ENCODE peak calls at places on chromosomes 12 and 14, in ten cellular contexts. One of them, this sample, is unnamed.

GRCh38 chr12:53538209-53538689 is 31.0 kb upstream of the NPFF start:
- DNase-seq in lower leg skin: peak
- DNase-seq in upper lobe of right lung: no peak
- DNase-seq in A549: peak
- DNase-seq in CD8-positive, alpha-beta memory T cell: no peak
- DNase-seq in fibroblast of pulmonary artery: peak
- DNase-seq in body of pancreas: peak
- DNase-seq in fibroblast of the aortic adventitia: peak
- DNase-seq in Jurkat, Clone E6-1: no peak
- DNase-seq in OCI-LY7: no peak
- DNase-seq in this sample: no peak

GRCh38 chr12:47763481-47764344 is 5.0 kb upstream of the RAPGEF3 start:
- DNase-seq in lower leg skin: no peak
- DNase-seq in upper lobe of right lung: no peak
- DNase-seq in A549: no peak
- DNase-seq in CD8-positive, alpha-beta memory T cell: no peak
- DNase-seq in fibroblast of pulmonary artery: no peak
- DNase-seq in body of pancreas: no peak
- DNase-seq in fibroblast of the aortic adventitia: no peak
- DNase-seq in Jurkat, Clone E6-1: no peak
- DNase-seq in OCI-LY7: no peak
- DNase-seq in this sample: no peak

GRCh38 chr12:103632554-103633216 is 45.6 kb downstream of the STAB2 start:
- DNase-seq in lower leg skin: no peak
- DNase-seq in upper lobe of right lung: peak
- DNase-seq in A549: peak
- DNase-seq in CD8-positive, alpha-beta memory T cell: no peak
- DNase-seq in fibroblast of pulmonary artery: peak
- DNase-seq in body of pancreas: peak
- DNase-seq in fibroblast of the aortic adventitia: peak
- DNase-seq in Jurkat, Clone E6-1: peak
- DNase-seq in OCI-LY7: peak
- DNase-seq in this sample: peak

GRCh38 chr14:94560782-94561655 is at the start of gene SERPINA4:
- DNase-seq in lower leg skin: no peak
- DNase-seq in upper lobe of right lung: no peak
- DNase-seq in A549: no peak
- DNase-seq in CD8-positive, alpha-beta memory T cell: no peak
- DNase-seq in fibroblast of pulmonary artery: no peak
- DNase-seq in body of pancreas: peak
- DNase-seq in fibroblast of the aortic adventitia: no peak
- DNase-seq in Jurkat, Clone E6-1: no peak
- DNase-seq in OCI-LY7: no peak
- DNase-seq in this sample: no peak

GRCh38 chr14:36633580-36633979 is 28.1 kb upstream of the PAX9 start:
- DNase-seq in lower leg skin: no peak
- DNase-seq in upper lobe of right lung: no peak
- DNase-seq in A549: no peak
- DNase-seq in CD8-positive, alpha-beta memory T cell: no peak
- DNase-seq in fibroblast of pulmonary artery: no peak
- DNase-seq in body of pancreas: no peak
- DNase-seq in fibroblast of the aortic adventitia: no peak
- DNase-seq in Jurkat, Clone E6-1: peak
- DNase-seq in OCI-LY7: no peak
- DNase-seq in this sample: no peak

GRCh38 chr12:105253882-105254513 is 18.0 kb upstream of the APPL2 start:
- DNase-seq in lower leg skin: peak
- DNase-seq in upper lobe of right lung: no peak
- DNase-seq in A549: peak
- DNase-seq in CD8-positive, alpha-beta memory T cell: no peak
- DNase-seq in fibroblast of pulmonary artery: peak
- DNase-seq in body of pancreas: no peak
- DNase-seq in fibroblast of the aortic adventitia: peak
- DNase-seq in Jurkat, Clone E6-1: no peak
- DNase-seq in OCI-LY7: no peak
- DNase-seq in this sample: peak

GRCh38 chr14:34046799-34047520 is 96.1 kb upstream of the EGLN3 start:
- DNase-seq in lower leg skin: no peak
- DNase-seq in upper lobe of right lung: no peak
- DNase-seq in A549: no peak
- DNase-seq in CD8-positive, alpha-beta memory T cell: no peak
- DNase-seq in fibroblast of pulmonary artery: no peak
- DNase-seq in body of pancreas: no peak
- DNase-seq in fibroblast of the aortic adventitia: no peak
- DNase-seq in Jurkat, Clone E6-1: no peak
- DNase-seq in OCI-LY7: no peak
- DNase-seq in this sample: no peak

GRCh38 chr12:124485371-124485770 is 82.0 kb downstream of the NCOR2 start:
- DNase-seq in lower leg skin: no peak
- DNase-seq in upper lobe of right lung: no peak
- DNase-seq in A549: no peak
- DNase-seq in CD8-positive, alpha-beta memory T cell: no peak
- DNase-seq in fibroblast of pulmonary artery: no peak
- DNase-seq in body of pancreas: no peak
- DNase-seq in fibroblast of the aortic adventitia: no peak
- DNase-seq in Jurkat, Clone E6-1: no peak
- DNase-seq in OCI-LY7: no peak
- DNase-seq in this sample: no peak

GRCh38 chr14:24353551-24354529 is 14.0 kb upstream of the RIPK3 start:
- DNase-seq in lower leg skin: no peak
- DNase-seq in upper lobe of right lung: no peak
- DNase-seq in A549: no peak
- DNase-seq in CD8-positive, alpha-beta memory T cell: no peak
- DNase-seq in fibroblast of pulmonary artery: peak
- DNase-seq in body of pancreas: no peak
- DNase-seq in fibroblast of the aortic adventitia: peak
- DNase-seq in Jurkat, Clone E6-1: no peak
- DNase-seq in OCI-LY7: no peak
- DNase-seq in this sample: peak

GRCh38 chr12:24121911-24122310 is 172.4 kb upstream of the SOX5 start:
- DNase-seq in lower leg skin: no peak
- DNase-seq in upper lobe of right lung: no peak
- DNase-seq in A549: no peak
- DNase-seq in CD8-positive, alpha-beta memory T cell: no peak
- DNase-seq in fibroblast of pulmonary artery: no peak
- DNase-seq in body of pancreas: no peak
- DNase-seq in fibroblast of the aortic adventitia: peak
- DNase-seq in Jurkat, Clone E6-1: no peak
- DNase-seq in OCI-LY7: no peak
- DNase-seq in this sample: no peak

GRCh38 chr14:22536853-22537338 is 52.1 kb downstream of the DAD1 start:
- DNase-seq in lower leg skin: peak
- DNase-seq in upper lobe of right lung: no peak
- DNase-seq in A549: peak
- DNase-seq in CD8-positive, alpha-beta memory T cell: peak
- DNase-seq in fibroblast of pulmonary artery: peak
- DNase-seq in body of pancreas: peak
- DNase-seq in fibroblast of the aortic adventitia: peak
- DNase-seq in Jurkat, Clone E6-1: no peak
- DNase-seq in OCI-LY7: no peak
- DNase-seq in this sample: peak

GRCh38 chr12:106863185-106863584 is 88.7 kb downstream of the RIC8B start:
- DNase-seq in lower leg skin: no peak
- DNase-seq in upper lobe of right lung: no peak
- DNase-seq in A549: no peak
- DNase-seq in CD8-positive, alpha-beta memory T cell: no peak
- DNase-seq in fibroblast of pulmonary artery: no peak
- DNase-seq in body of pancreas: no peak
- DNase-seq in fibroblast of the aortic adventitia: no peak
- DNase-seq in Jurkat, Clone E6-1: no peak
- DNase-seq in OCI-LY7: no peak
- DNase-seq in this sample: no peak

GRCh38 chr14:100225169-100225568 is 13.8 kb upstream of the YY1 start:
- DNase-seq in lower leg skin: no peak
- DNase-seq in upper lobe of right lung: no peak
- DNase-seq in A549: no peak
- DNase-seq in CD8-positive, alpha-beta memory T cell: no peak
- DNase-seq in fibroblast of pulmonary artery: no peak
- DNase-seq in body of pancreas: no peak
- DNase-seq in fibroblast of the aortic adventitia: no peak
- DNase-seq in Jurkat, Clone E6-1: no peak
- DNase-seq in OCI-LY7: no peak
- DNase-seq in this sample: no peak

GRCh38 chr14:100221419-100222218 is 17.3 kb upstream of the YY1 start:
- DNase-seq in lower leg skin: peak
- DNase-seq in upper lobe of right lung: peak
- DNase-seq in A549: no peak
- DNase-seq in CD8-positive, alpha-beta memory T cell: peak
- DNase-seq in fibroblast of pulmonary artery: peak
- DNase-seq in body of pancreas: peak
- DNase-seq in fibroblast of the aortic adventitia: peak
- DNase-seq in Jurkat, Clone E6-1: peak
- DNase-seq in OCI-LY7: peak
- DNase-seq in this sample: peak

GRCh38 chr14:100224229-100224628 is 14.7 kb upstream of the YY1 start:
- DNase-seq in lower leg skin: no peak
- DNase-seq in upper lobe of right lung: no peak
- DNase-seq in A549: no peak
- DNase-seq in CD8-positive, alpha-beta memory T cell: no peak
- DNase-seq in fibroblast of pulmonary artery: no peak
- DNase-seq in body of pancreas: no peak
- DNase-seq in fibroblast of the aortic adventitia: no peak
- DNase-seq in Jurkat, Clone E6-1: no peak
- DNase-seq in OCI-LY7: no peak
- DNase-seq in this sample: no peak

GRCh38 chr14:100222219-100223093 is 16.5 kb upstream of the YY1 start:
- DNase-seq in lower leg skin: no peak
- DNase-seq in upper lobe of right lung: no peak
- DNase-seq in A549: no peak
- DNase-seq in CD8-positive, alpha-beta memory T cell: no peak
- DNase-seq in fibroblast of pulmonary artery: no peak
- DNase-seq in body of pancreas: peak
- DNase-seq in fibroblast of the aortic adventitia: no peak
- DNase-seq in Jurkat, Clone E6-1: no peak
- DNase-seq in OCI-LY7: no peak
- DNase-seq in this sample: peak

GRCh38 chr14:100223332-100224171 is 15.4 kb upstream of the YY1 start:
- DNase-seq in lower leg skin: no peak
- DNase-seq in upper lobe of right lung: no peak
- DNase-seq in A549: no peak
- DNase-seq in CD8-positive, alpha-beta memory T cell: no peak
- DNase-seq in fibroblast of pulmonary artery: no peak
- DNase-seq in body of pancreas: no peak
- DNase-seq in fibroblast of the aortic adventitia: no peak
- DNase-seq in Jurkat, Clone E6-1: peak
- DNase-seq in OCI-LY7: no peak
- DNase-seq in this sample: peak
- H3K4me3 ChIP-seq in lower leg skin: no peak
- H3K4me3 ChIP-seq in upper lobe of right lung: no peak
- H3K4me3 ChIP-seq in A549: no peak
- H3K4me3 ChIP-seq in CD8-positive, alpha-beta memory T cell: peak
- H3K4me3 ChIP-seq in fibroblast of pulmonary artery: no peak
- H3K4me3 ChIP-seq in body of pancreas: no peak
- H3K4me3 ChIP-seq in fibroblast of the aortic adventitia: no peak
- H3K4me3 ChIP-seq in Jurkat, Clone E6-1: peak
- H3K4me3 ChIP-seq in OCI-LY7: no peak
- H3K4me3 ChIP-seq in this sample: no peak

DNA sequence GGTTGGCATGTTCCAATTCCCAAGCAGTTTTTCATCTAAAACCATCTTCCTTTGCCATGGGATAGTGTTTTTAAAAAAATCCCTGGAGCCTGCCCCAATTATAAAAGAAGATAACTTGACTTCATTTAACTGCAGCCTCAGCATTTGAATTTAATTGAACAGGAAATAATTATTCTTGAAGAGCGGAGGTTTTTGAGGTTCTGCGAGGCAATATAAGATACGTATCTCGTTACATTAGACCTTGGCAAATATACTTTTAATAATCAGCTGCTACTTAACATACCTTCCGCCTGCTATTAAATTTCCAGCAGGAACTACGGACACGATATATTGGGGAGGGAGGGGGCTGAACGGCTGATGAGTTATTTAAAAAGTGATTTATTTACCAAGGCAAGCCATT is 65.1 kb upstream of the HSPB8 start:
- DNase-seq in lower leg skin: no peak
- DNase-seq in upper lobe of right lung: no peak
- DNase-seq in A549: no peak
- DNase-seq in CD8-positive, alpha-beta memory T cell: no peak
- DNase-seq in fibroblast of pulmonary artery: no peak
- DNase-seq in body of pancreas: no peak
- DNase-seq in fibroblast of the aortic adventitia: no peak
- DNase-seq in Jurkat, Clone E6-1: no peak
- DNase-seq in OCI-LY7: no peak
- DNase-seq in this sample: no peak
- H3K4me3 ChIP-seq in lower leg skin: no peak
- H3K4me3 ChIP-seq in upper lobe of right lung: no peak
- H3K4me3 ChIP-seq in A549: no peak
- H3K4me3 ChIP-seq in CD8-positive, alpha-beta memory T cell: no peak
- H3K4me3 ChIP-seq in fibroblast of pulmonary artery: no peak
- H3K4me3 ChIP-seq in body of pancreas: no peak
- H3K4me3 ChIP-seq in fibroblast of the aortic adventitia: no peak
- H3K4me3 ChIP-seq in Jurkat, Clone E6-1: no peak
- H3K4me3 ChIP-seq in OCI-LY7: no peak
- H3K4me3 ChIP-seq in this sample: no peak

DNA sequence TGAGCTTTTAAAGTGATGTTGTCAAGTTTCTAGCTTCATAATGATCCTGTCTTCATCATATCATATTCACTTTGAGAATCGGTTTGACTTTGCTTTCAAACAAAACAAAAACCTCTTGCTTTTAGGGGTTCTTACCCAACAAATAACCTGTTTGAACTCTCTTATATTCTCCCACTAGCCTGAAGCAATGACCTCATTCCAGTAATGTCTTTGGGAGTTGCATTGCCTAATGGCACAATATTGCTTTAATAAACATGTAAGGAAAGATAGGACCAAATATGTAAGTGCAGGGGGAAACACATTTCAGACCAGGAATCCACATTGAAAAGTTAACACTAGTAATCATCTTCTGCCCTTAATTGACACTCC is 27.6 kb downstream of the WBP11 start:
- DNase-seq in lower leg skin: no peak
- DNase-seq in upper lobe of right lung: no peak
- DNase-seq in A549: no peak
- DNase-seq in CD8-positive, alpha-beta memory T cell: no peak
- DNase-seq in fibroblast of pulmonary artery: peak
- DNase-seq in body of pancreas: peak
- DNase-seq in fibroblast of the aortic adventitia: no peak
- DNase-seq in Jurkat, Clone E6-1: no peak
- DNase-seq in OCI-LY7: no peak
- DNase-seq in this sample: no peak
- H3K4me3 ChIP-seq in lower leg skin: no peak
- H3K4me3 ChIP-seq in upper lobe of right lung: peak
- H3K4me3 ChIP-seq in A549: peak
- H3K4me3 ChIP-seq in CD8-positive, alpha-beta memory T cell: peak
- H3K4me3 ChIP-seq in fibroblast of pulmonary artery: peak
- H3K4me3 ChIP-seq in body of pancreas: no peak
- H3K4me3 ChIP-seq in fibroblast of the aortic adventitia: peak
- H3K4me3 ChIP-seq in Jurkat, Clone E6-1: no peak
- H3K4me3 ChIP-seq in OCI-LY7: peak
- H3K4me3 ChIP-seq in this sample: peak

DNA sequence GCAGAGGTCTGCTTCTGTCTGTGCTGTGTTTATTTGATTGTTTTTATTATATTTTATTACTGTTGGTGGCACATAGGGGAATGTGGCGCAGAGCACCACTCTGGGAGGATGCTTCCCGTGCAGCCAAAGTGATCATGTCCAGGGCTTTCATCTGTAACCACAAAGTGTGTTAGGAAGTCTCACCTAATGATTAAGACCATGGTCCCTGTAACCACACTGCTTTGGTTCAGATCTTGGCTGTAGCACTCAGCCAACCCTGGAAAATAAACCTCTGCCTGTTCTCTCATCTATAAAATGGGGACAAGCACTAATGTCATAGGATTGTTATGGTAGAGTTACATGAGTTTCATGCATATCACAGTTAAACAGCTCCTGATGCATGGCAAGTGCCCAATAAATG is 1.9 kb downstream of the RESF1 start:
- DNase-seq in lower leg skin: no peak
- DNase-seq in upper lobe of right lung: no peak
- DNase-seq in A549: no peak
- DNase-seq in CD8-positive, alpha-beta memory T cell: no peak
- DNase-seq in fibroblast of pulmonary artery: no peak
- DNase-seq in body of pancreas: no peak
- DNase-seq in fibroblast of the aortic adventitia: no peak
- DNase-seq in Jurkat, Clone E6-1: no peak
- DNase-seq in OCI-LY7: peak
- DNase-seq in this sample: no peak
- H3K4me3 ChIP-seq in lower leg skin: peak
- H3K4me3 ChIP-seq in upper lobe of right lung: peak
- H3K4me3 ChIP-seq in A549: no peak
- H3K4me3 ChIP-seq in CD8-positive, alpha-beta memory T cell: peak
- H3K4me3 ChIP-seq in fibroblast of pulmonary artery: peak
- H3K4me3 ChIP-seq in body of pancreas: no peak
- H3K4me3 ChIP-seq in fibroblast of the aortic adventitia: peak
- H3K4me3 ChIP-seq in Jurkat, Clone E6-1: peak
- H3K4me3 ChIP-seq in OCI-LY7: peak
- H3K4me3 ChIP-seq in this sample: no peak

This sample was measured in osteoblast.